ENCODE peak calls at places on chromosomes 11 and 22, in eight cellular contexts. O is NCI-H510A treated with DMSO at 0.1 percent for 48 hours, U is brain microvascular endothelial cell, T is lung microvascular endothelial cell, W is C1 segment of cervical spinal cord, L is amniotic stem cell, A is SW 1271, B is cardiac fibroblast. Z is an unnamed sample.

GRCh38 chr11:125072210-125072960 is 9.3 kb downstream of the SLC37A2 start:
- DNase-seq in A (no peak), U (no peak), L (no peak), O (no peak), B (no peak), W (no peak), T (no peak), Z (peak)

GRCh38 chr22:30192427-30192826 is 54.1 kb downstream of the LIF start:
- DNase-seq in B (peak), A (no peak), U (no peak), O (peak), W (no peak), T (peak), L (no peak), Z (no peak)

GRCh38 chr22:22865311-22866072 is 22.1 kb upstream of the IGLL5 start:
- DNase-seq in B (peak), W (no peak), O (no peak), U (no peak), A (no peak), T (no peak), L (no peak), Z (no peak)

GRCh38 chr11:68855205-68855978 is 13.7 kb upstream of the CPT1A start:
- DNase-seq in W (no peak), U (no peak), A (no peak), T (peak), L (no peak), B (peak), O (no peak), Z (no peak)

GRCh38 chr11:17353228-17354021 is 1.8 kb downstream of the NCR3LG1 start:
- DNase-seq in B (peak), O (peak), T (peak), W (peak), L (peak), A (peak), U (peak), Z (peak)

GRCh38 chr11:125925247-125925740 is 20.6 kb upstream of the VSIG10L2 start:
- DNase-seq in T (no peak), O (no peak), B (no peak), W (no peak), U (no peak), L (no peak), A (no peak), Z (no peak)

GRCh38 chr11:3865388-3866193 is 10.1 kb downstream of the STIM1 start:
- DNase-seq in O (no peak), A (no peak), T (peak), L (no peak), U (peak), B (peak), W (no peak), Z (no peak)

GRCh38 chr11:62391642-62392425 is 27.0 kb upstream of the SCGB1A1 start:
- DNase-seq in O (no peak), T (no peak), A (no peak), L (no peak), W (no peak), U (no peak), B (no peak), Z (no peak)

GRCh38 chr11:123977731-123978347 is at the start of gene OR10S1:
- DNase-seq in T (no peak), A (no peak), O (no peak), W (no peak), B (peak), U (no peak), L (no peak), Z (no peak)

GRCh38 chr11:44619931-44620725 is 54.7 kb downstream of the CD82 start:
- DNase-seq in O (no peak), L (no peak), U (no peak), W (no peak), A (no peak), T (no peak), B (no peak), Z (peak)

GRCh38 chr11:117818036-117818858 is 6.3 kb downstream of the FXYD2 start:
- DNase-seq in U (peak), A (no peak), L (no peak), T (peak), W (no peak), O (no peak), B (peak), Z (peak)

GRCh38 chr22:49965291-49966040 is 4.9 kb downstream of the PIM3 start:
- DNase-seq in W (no peak), U (no peak), A (no peak), T (no peak), B (no peak), O (no peak), L (no peak), Z (peak)

GRCh38 chr11:102360681-102361080 is 13.7 kb downstream of the BIRC2 start:
- DNase-seq in U (no peak), O (no peak), B (no peak), L (no peak), A (no peak), W (no peak), T (no peak), Z (no peak)

GRCh38 chr22:24115247-24116207 is 65.8 kb upstream of the SUSD2 start:
- DNase-seq in W (no peak), B (no peak), L (no peak), A (no peak), O (no peak), T (no peak), U (no peak), Z (no peak)

GRCh38 chr11:79439893-79440450 is 858 bp downstream of the TENM4 start:
- DNase-seq in B (no peak), O (peak), L (no peak), T (peak), A (no peak), U (no peak), W (no peak), Z (peak)

GRCh38 chr11:120137187-120137610 is 714 bp downstream of the TRIM29 start:
- DNase-seq in O (no peak), W (no peak), L (no peak), B (no peak), A (no peak), U (no peak), T (no peak), Z (no peak)